ENCODE peak calls at places on chromosomes 2 and 18, in four cellular contexts. One of them, this sample, is unnamed. For H3K36me3 and H3K4me1, the result is how much of the 10 kb centered on the place peaks cover.

GRCh38 chr2:191176801-191177438 is 26.1 kb upstream of the STAT4 start:
- DNase-seq in effector memory CD4-positive, alpha-beta T cell: no peak
- DNase-seq in HAP-1: no peak
- DNase-seq in mucosa of descending colon: no peak
- DNase-seq in this sample: no peak

GRCh38 chr2:178943745-178944144 is 106.2 kb downstream of the CCDC141 start:
- DNase-seq in mucosa of descending colon: no peak
- DNase-seq in HAP-1: peak
- DNase-seq in effector memory CD4-positive, alpha-beta T cell: no peak
- DNase-seq in this sample: no peak

GRCh38 chr2:40363631-40364030 is 88.3 kb downstream of the SLC8A1 start:
- DNase-seq in effector memory CD4-positive, alpha-beta T cell: no peak
- DNase-seq in mucosa of descending colon: no peak
- DNase-seq in HAP-1: no peak
- DNase-seq in this sample: no peak

GRCh38 chr2:1611886-1612285 is 132.4 kb downstream of the PXDN start:
- DNase-seq in HAP-1: no peak
- DNase-seq in mucosa of descending colon: no peak
- DNase-seq in effector memory CD4-positive, alpha-beta T cell: no peak
- DNase-seq in this sample: peak

GRCh38 chr2:61017003-61017555 is 441 bp upstream of the PEX13 start:
- DNase-seq in mucosa of descending colon: peak
- DNase-seq in HAP-1: peak
- DNase-seq in effector memory CD4-positive, alpha-beta T cell: peak
- DNase-seq in this sample: peak

GRCh38 chr2:10278763-10279471 is 23.8 kb upstream of the HPCAL1 start:
- DNase-seq in effector memory CD4-positive, alpha-beta T cell: no peak
- DNase-seq in HAP-1: no peak
- DNase-seq in mucosa of descending colon: no peak
- DNase-seq in this sample: peak

GRCh38 chr2:161576421-161576820 is 47.8 kb upstream of the SLC4A10 start:
- DNase-seq in HAP-1: peak
- DNase-seq in mucosa of descending colon: no peak
- DNase-seq in effector memory CD4-positive, alpha-beta T cell: no peak
- DNase-seq in this sample: no peak

GRCh38 chr2:33442528-33443069 is 33.9 kb upstream of the RASGRP3 start:
- DNase-seq in HAP-1: no peak
- DNase-seq in effector memory CD4-positive, alpha-beta T cell: no peak
- DNase-seq in mucosa of descending colon: no peak
- DNase-seq in this sample: no peak

GRCh38 chr18:3607309-3608098 is 157.5 kb downstream of the TGIF1 start:
- DNase-seq in effector memory CD4-positive, alpha-beta T cell: no peak
- DNase-seq in HAP-1: no peak
- DNase-seq in mucosa of descending colon: no peak
- DNase-seq in this sample: no peak

GRCh38 chr18:6414723-6415362 is at the start of gene L3MBTL4:
- DNase-seq in mucosa of descending colon: peak
- DNase-seq in effector memory CD4-positive, alpha-beta T cell: no peak
- DNase-seq in HAP-1: no peak
- DNase-seq in this sample: peak

GRCh38 chr18:43772907-43773306 is 495.6 kb upstream of the SYT4 start:
- DNase-seq in effector memory CD4-positive, alpha-beta T cell: no peak
- DNase-seq in mucosa of descending colon: no peak
- DNase-seq in HAP-1: no peak
- DNase-seq in this sample: no peak

GRCh38 chr18:42807852-42808251 is 307.6 kb downstream of the RIT2 start:
- DNase-seq in mucosa of descending colon: no peak
- DNase-seq in HAP-1: peak
- DNase-seq in effector memory CD4-positive, alpha-beta T cell: no peak
- DNase-seq in this sample: no peak

GRCh38 chr2:70241338-70241737 is 7.1 kb downstream of the TIA1 start:
- DNase-seq in effector memory CD4-positive, alpha-beta T cell: no peak
- DNase-seq in HAP-1: no peak
- DNase-seq in mucosa of descending colon: no peak
- DNase-seq in this sample: no peak

GRCh38 chr2:105854972-105855371 is 110.3 kb downstream of the NCK2 start:
- DNase-seq in HAP-1: no peak
- DNase-seq in effector memory CD4-positive, alpha-beta T cell: no peak
- DNase-seq in mucosa of descending colon: no peak
- DNase-seq in this sample: no peak

GRCh38 chr18:13437034-13437433 is 218.5 kb downstream of the LDLRAD4 start:
- DNase-seq in effector memory CD4-positive, alpha-beta T cell: no peak
- DNase-seq in mucosa of descending colon: no peak
- DNase-seq in HAP-1: no peak
- DNase-seq in this sample: no peak

GRCh38 chr2:163213699-163214098 is 375.1 kb upstream of the KCNH7 start:
- DNase-seq in mucosa of descending colon: no peak
- DNase-seq in HAP-1: no peak
- DNase-seq in effector memory CD4-positive, alpha-beta T cell: no peak
- DNase-seq in this sample: no peak

GRCh38 chr2:44528595-44528994 is 166.8 kb downstream of the CAMKMT start:
- DNase-seq in HAP-1: no peak
- DNase-seq in mucosa of descending colon: no peak
- DNase-seq in effector memory CD4-positive, alpha-beta T cell: no peak
- DNase-seq in this sample: no peak

GRCh38 chr2:191802180-191802579 is 44.7 kb downstream of the CAVIN2 start:
- DNase-seq in effector memory CD4-positive, alpha-beta T cell: no peak
- DNase-seq in mucosa of descending colon: no peak
- DNase-seq in HAP-1: no peak
- DNase-seq in this sample: no peak

GRCh38 chr18:75524852-75525251 is 97.3 kb upstream of the SMIM21 start:
- DNase-seq in HAP-1: no peak
- DNase-seq in effector memory CD4-positive, alpha-beta T cell: no peak
- DNase-seq in mucosa of descending colon: no peak
- DNase-seq in this sample: no peak

GRCh38 chr2:143132360-143132759 is 3.1 kb downstream of the ARHGAP15 start:
- DNase-seq in mucosa of descending colon: no peak
- DNase-seq in effector memory CD4-positive, alpha-beta T cell: no peak
- DNase-seq in HAP-1: no peak
- DNase-seq in this sample: no peak

GRCh38 chr2:240713928-240714746 is 22.5 kb downstream of the AQP12A start:
- DNase-seq in HAP-1: no peak
- DNase-seq in mucosa of descending colon: peak
- DNase-seq in effector memory CD4-positive, alpha-beta T cell: no peak
- DNase-seq in this sample: peak
- H3K36me3 ChIP-seq in HAP-1: under half
- H3K36me3 ChIP-seq in mucosa of descending colon: under half
- H3K36me3 ChIP-seq in effector memory CD4-positive, alpha-beta T cell: under half
- H3K36me3 ChIP-seq in this sample: under half

DNA sequence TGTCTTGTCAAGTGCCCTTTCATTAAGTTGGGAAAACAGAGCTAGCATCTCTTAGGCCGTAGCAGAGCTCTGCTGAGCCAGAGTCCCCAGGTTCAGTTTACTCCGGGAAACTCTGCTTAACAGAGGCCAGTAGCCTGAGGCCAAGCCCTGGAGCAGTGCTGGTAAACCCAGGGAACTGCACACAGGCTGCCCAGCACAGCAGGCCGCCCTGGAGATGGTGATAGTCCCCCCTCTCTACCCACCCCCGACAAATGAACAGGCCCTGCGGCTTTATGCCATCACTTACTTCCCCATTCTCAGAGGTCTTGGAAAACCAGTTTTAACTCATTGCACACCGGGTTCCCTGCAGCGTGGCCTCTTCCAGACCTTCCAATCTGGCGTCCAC is 3.5 kb downstream of the CNNM4 start:
- DNase-seq in effector memory CD4-positive, alpha-beta T cell: no peak
- DNase-seq in mucosa of descending colon: no peak
- DNase-seq in HAP-1: no peak
- DNase-seq in this sample: no peak
- H3K4me1 ChIP-seq in effector memory CD4-positive, alpha-beta T cell: under half
- H3K4me1 ChIP-seq in mucosa of descending colon: under half
- H3K4me1 ChIP-seq in HAP-1: under half
- H3K4me1 ChIP-seq in this sample: under half

DNA sequence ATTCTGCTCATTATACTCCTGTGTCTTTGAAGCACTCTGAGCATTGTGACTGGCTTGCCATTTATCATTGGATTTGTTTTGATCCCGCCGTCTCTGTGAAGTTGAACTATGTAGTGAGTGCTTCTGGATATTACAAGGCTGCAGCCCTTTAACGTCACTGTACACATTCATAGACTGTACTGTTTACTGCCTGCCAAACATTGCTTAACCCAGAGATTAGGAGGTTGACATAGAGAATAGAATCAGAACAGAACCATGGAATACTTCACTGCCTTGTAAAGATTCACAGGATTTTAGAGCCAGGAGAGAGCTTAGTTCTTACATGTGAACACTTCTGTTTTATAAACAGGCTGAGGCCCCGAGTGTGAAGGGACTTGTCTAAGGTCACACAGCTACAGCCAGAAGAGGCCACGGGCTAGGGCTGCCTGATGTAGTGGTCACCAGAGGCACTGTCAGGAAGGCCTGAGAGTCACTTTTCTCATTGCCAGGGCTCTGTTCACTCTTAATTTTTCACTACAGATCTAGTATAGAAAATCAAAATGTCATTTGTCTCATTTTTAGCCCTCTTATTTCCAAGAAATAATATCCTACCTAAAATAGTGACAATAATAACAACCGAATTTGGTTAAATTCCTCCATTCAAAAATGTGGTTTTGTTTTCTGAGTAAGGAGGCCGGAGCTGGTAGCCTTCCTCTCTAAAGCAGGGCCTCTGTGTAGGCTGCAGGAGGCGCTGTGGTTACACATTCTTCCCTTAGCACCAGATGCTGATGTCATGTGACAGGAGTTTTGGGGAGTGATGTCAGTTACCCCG is 87.9 kb downstream of the UGGT1 start:
- DNase-seq in effector memory CD4-positive, alpha-beta T cell: peak
- DNase-seq in mucosa of descending colon: no peak
- DNase-seq in HAP-1: no peak
- DNase-seq in this sample: no peak
- H3K36me3 ChIP-seq in effector memory CD4-positive, alpha-beta T cell: half or more
- H3K36me3 ChIP-seq in mucosa of descending colon: under half
- H3K36me3 ChIP-seq in HAP-1: half or more
- H3K36me3 ChIP-seq in this sample: under half

DNA sequence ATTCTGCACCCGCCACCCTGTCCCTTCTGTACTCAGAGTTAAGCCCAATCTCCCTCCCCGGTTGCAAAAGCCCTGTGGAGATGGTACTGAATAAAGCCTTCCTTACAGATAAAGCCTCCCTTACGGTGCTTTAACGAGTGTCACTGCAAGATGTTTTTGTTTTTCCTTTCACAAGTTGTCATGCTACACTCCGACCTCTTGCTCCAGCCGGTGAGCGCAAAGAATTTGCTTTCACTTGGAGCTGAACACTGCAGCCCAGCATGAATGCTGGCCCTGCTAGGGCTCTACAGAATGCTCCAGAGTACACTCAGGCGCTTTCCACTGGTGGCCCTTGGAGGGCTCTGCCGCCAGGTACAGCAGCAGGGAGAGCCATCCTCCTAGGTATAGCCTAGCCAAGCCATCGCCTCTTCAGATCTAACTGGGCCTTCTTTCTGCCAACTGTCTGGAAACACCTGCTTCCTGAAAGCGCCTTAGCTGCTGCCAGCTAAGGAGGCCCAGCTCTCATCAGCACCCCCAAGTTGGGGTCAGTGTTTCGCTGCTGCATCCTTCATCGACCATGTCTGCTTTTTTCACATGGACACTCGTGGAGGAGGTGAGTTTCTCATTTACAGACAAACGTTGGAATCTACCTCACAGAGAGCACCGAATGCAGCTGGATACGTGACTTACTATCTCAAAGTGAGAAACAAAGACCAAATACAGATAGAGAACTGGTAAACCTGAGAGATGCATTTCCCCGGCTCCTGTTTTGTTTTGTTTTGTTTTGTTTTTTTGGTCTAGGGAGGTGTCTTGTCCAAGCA is 13.4 kb upstream of the CREG2 start:
- DNase-seq in HAP-1: no peak
- DNase-seq in mucosa of descending colon: no peak
- DNase-seq in effector memory CD4-positive, alpha-beta T cell: no peak
- DNase-seq in this sample: no peak
- H3K4me1 ChIP-seq in HAP-1: under half
- H3K4me1 ChIP-seq in mucosa of descending colon: under half
- H3K4me1 ChIP-seq in effector memory CD4-positive, alpha-beta T cell: under half
- H3K4me1 ChIP-seq in this sample: under half

DNA sequence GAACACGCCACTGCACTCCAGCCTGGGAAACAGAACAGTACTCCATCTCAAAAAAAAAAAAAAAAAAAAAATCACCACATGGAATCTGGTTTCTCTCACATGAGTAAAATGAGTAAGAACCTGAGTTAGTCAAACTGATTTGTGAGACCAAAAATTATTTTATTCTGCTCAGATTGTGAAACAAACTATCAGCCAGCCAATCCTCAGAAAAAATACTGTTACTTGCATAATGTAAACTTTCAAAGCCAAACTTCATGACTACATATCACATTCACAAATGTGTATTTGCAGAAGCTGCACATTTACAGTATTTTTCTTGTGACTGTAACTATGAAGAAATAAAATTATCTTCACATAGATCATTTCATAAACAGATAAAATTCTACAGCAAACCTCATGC is 23.2 kb downstream of the SUMO1 start:
- DNase-seq in HAP-1: no peak
- DNase-seq in mucosa of descending colon: no peak
- DNase-seq in effector memory CD4-positive, alpha-beta T cell: no peak
- DNase-seq in this sample: no peak
- H3K36me3 ChIP-seq in HAP-1: under half
- H3K36me3 ChIP-seq in mucosa of descending colon: under half
- H3K36me3 ChIP-seq in effector memory CD4-positive, alpha-beta T cell: under half
- H3K36me3 ChIP-seq in this sample: under half

This sample was measured in kidney.